ENCODE peak calls at places on chromosomes 5 and 9, in ten cellular contexts. K is stomach, L is uterus, R is left ventricle myocardium inferior, J is cardiac fibroblast, M is fibroblast of lung, F is omental fat pad, S is heart right ventricle, W is A549, T is WERI-Rb-1. Q is an unnamed sample.

GRCh38 chr5:74865293-74865798 is 841 bp downstream of the FAM169A start:
- DNase-seq in K (no peak), L (no peak), R (no peak), J (no peak), M (no peak), F (no peak), S (no peak), W (no peak), T (no peak), Q (peak)

GRCh38 chr5:73312146-73312871 is 136.3 kb downstream of the FOXD1 start:
- DNase-seq in K (no peak), L (no peak), R (no peak), J (peak), M (peak), F (no peak), S (no peak), W (no peak), T (peak), Q (no peak)

GRCh38 chr5:125065114-125065513 is 318.7 kb upstream of the ZNF608 start:
- DNase-seq in K (no peak), L (no peak), R (no peak), J (no peak), M (no peak), F (no peak), S (no peak), W (no peak), T (no peak), Q (no peak)

GRCh38 chr9:87587356-87587745 is 89.7 kb downstream of the DAPK1 start:
- DNase-seq in K (no peak), L (no peak), R (no peak), J (no peak), M (no peak), F (no peak), S (no peak), W (no peak), T (no peak), Q (no peak)

GRCh38 chr5:147348046-147348445 is 113.2 kb downstream of the STK32A start:
- DNase-seq in K (no peak), L (no peak), R (no peak), J (peak), M (peak), F (no peak), S (no peak), W (no peak), T (no peak), Q (peak)

GRCh38 chr5:173318881-173319609 is 9.2 kb downstream of the STC2 start:
- DNase-seq in K (no peak), L (no peak), R (no peak), J (no peak), M (no peak), F (no peak), S (no peak), W (no peak), T (no peak), Q (no peak)

GRCh38 chr5:80761176-80761575 is 106.4 kb upstream of the DHFR start:
- DNase-seq in K (no peak), L (no peak), R (no peak), J (no peak), M (no peak), F (no peak), S (no peak), W (no peak), T (no peak), Q (no peak)

GRCh38 chr9:34620061-34620994 is at the start of gene DCTN3:
- DNase-seq in K (peak), L (peak), R (peak), J (peak), M (peak), F (peak), S (peak), W (peak), T (peak), Q (peak)

GRCh38 chr5:91379602-91380490 is 3.3 kb downstream of the ARRDC3 start:
- DNase-seq in K (peak), L (peak), R (peak), J (peak), M (peak), F (peak), S (peak), W (peak), T (peak), Q (peak)

DNA sequence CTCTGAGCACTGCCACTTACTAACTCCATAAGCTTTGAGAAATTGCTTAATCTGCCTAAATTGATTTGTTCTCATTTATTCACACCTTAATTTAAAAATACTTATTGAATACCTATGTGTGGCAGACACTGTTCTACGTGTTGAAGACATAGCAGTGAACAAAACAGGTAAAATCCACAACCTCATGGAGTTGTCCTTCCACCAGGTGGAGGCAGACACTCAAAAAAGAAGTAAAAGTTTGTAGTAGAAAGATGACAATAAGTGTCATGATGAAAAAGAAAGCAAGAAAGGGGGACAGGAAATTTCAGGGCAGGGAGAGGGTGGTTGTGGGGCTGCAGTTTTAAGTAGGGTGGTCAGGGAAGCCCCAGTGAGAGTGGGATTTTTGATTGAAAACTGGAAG is 94.9 kb downstream of the SREK1 start:
- DNase-seq in K (no peak), L (no peak), R (no peak), J (peak), M (no peak), F (no peak), S (no peak), W (peak), T (no peak), Q (peak)
- TF ChIP-seq CTCF in K (no peak), L (no peak), R (peak), J (peak), M (no peak), F (no peak), S (peak), W (peak), T (peak), Q (peak)

DNA sequence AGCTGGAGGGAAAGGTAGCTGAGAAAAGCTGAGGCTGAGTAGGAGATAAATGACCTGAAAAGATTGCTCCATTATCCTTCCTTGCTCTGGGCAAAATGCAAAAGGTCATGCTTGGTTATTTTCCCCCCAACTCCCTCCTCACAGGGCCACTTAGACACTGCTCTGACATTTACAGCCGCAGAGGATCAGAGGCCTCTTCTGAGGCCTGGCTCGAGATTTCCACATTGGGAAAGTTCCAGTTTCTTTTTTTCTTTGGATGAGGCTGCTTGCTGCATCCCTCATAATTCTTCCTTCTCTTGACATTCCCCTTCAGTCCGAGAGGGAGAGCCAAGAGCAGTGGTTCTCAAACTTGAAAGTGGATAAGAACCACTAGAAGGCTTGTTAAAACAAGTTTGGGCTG is 60.1 kb upstream of the HSPA9 start:
- DNase-seq in K (no peak), L (peak), R (no peak), J (no peak), M (peak), F (no peak), S (no peak), W (no peak), T (no peak), Q (no peak)
- TF ChIP-seq CTCF in K (no peak), L (no peak), R (no peak), J (no peak), M (no peak), F (no peak), S (no peak), W (no peak), T (no peak), Q (no peak)

DNA sequence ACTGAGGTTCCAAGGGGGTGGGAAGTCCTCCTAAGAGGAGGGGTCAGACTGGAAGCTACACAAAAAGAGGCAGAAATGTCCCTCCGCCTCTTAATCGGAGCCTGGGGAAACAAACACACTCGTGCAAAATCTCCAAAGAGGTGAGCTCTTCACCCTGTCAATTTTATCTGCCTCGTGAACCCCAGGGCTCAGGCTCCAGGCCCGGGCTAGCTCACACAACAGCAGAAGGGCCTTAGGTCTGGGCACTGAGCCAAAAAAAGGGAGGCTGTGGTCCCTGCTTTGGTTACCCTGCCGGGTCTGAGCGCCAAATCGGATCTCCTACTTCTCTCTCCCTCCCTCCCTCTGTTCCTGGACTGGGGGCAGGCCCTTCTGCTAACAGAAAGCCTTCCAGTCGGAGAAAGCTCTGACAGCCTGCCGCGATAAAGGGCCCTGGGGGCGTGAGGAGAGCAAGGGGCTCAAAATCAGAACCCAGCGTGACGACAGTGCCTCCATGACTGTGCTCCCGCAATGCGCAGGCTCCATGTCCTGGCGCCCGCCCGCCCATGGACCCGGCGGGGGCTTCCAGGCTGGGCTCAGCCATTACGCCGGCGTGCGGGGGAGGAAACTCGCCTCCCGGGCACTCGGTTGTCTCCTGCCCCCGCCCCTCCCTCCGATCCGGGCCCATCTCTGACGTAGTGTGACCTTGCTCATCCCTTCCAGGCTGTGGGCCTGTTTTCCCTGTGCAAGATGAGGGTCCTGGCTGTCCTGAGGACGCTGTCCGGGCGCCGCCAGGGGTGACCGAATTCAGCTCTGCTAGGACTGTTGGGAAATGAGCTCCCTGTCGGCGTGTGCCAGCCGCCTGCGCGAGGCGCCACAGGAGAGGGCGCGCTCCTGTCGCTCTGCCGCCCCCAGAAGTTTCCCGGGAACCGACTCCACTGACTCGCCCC is 865 bp upstream of the SLC22A4 start:
- DNase-seq in K (peak), L (peak), R (peak), J (peak), M (peak), F (peak), S (peak), W (peak), T (peak), Q (peak)
- TF ChIP-seq CTCF in K (no peak), L (peak), R (no peak), J (peak), M (no peak), F (no peak), S (peak), W (peak), T (peak), Q (peak)

GRCh38 chr9:128526729-128527128 is 22.2 kb downstream of the GLE1 start:
- DNase-seq in K (no peak), L (no peak), R (no peak), J (no peak), M (no peak), F (no peak), S (no peak), W (no peak), T (no peak), Q (no peak)
- TF ChIP-seq CTCF in K (no peak), L (no peak), R (no peak), J (no peak), M (no peak), F (no peak), S (no peak), W (no peak), T (no peak), Q (no peak)

GRCh38 chr9:71361357-71361756 is 239.9 kb upstream of the TRPM3 start:
- DNase-seq in K (no peak), L (no peak), R (no peak), J (no peak), M (no peak), F (no peak), S (no peak), W (no peak), T (no peak), Q (no peak)

GRCh38 chr9:71353723-71354122 is 232.3 kb upstream of the TRPM3 start:
- DNase-seq in K (no peak), L (no peak), R (no peak), J (peak), M (no peak), F (no peak), S (no peak), W (no peak), T (no peak), Q (no peak)

GRCh38 chr9:71357346-71357745 is 235.9 kb upstream of the TRPM3 start:
- DNase-seq in K (no peak), L (no peak), R (no peak), J (no peak), M (no peak), F (no peak), S (no peak), W (no peak), T (no peak), Q (no peak)

GRCh38 chr9:71352837-71353236 is 231.4 kb upstream of the TRPM3 start:
- DNase-seq in K (no peak), L (no peak), R (no peak), J (no peak), M (no peak), F (no peak), S (peak), W (no peak), T (no peak), Q (no peak)

DNA sequence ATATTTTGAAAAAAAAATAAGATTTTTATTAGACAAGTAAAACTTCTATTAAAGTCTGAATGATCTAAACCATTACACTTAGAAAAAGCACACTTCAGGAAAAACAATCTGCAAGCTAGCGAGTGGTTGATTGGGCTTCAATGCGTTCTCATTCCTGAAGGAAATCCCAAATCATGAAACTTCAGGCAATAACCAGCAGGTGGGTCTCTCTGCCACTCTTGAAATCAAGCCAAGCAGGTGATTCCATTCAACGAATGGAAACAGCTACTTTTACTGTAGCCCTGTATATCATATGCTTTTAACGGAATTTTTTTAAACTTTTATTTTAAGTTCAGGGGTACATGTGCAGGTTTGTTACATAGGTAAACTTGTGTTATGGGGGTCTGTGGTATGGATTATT is 234.5 kb upstream of the TRPM3 start:
- DNase-seq in K (no peak), L (no peak), R (no peak), J (no peak), M (no peak), F (no peak), S (no peak), W (no peak), T (peak), Q (no peak)
- TF ChIP-seq CTCF in K (no peak), L (no peak), R (no peak), J (no peak), M (no peak), F (no peak), S (no peak), W (no peak), T (peak), Q (no peak)

DNA sequence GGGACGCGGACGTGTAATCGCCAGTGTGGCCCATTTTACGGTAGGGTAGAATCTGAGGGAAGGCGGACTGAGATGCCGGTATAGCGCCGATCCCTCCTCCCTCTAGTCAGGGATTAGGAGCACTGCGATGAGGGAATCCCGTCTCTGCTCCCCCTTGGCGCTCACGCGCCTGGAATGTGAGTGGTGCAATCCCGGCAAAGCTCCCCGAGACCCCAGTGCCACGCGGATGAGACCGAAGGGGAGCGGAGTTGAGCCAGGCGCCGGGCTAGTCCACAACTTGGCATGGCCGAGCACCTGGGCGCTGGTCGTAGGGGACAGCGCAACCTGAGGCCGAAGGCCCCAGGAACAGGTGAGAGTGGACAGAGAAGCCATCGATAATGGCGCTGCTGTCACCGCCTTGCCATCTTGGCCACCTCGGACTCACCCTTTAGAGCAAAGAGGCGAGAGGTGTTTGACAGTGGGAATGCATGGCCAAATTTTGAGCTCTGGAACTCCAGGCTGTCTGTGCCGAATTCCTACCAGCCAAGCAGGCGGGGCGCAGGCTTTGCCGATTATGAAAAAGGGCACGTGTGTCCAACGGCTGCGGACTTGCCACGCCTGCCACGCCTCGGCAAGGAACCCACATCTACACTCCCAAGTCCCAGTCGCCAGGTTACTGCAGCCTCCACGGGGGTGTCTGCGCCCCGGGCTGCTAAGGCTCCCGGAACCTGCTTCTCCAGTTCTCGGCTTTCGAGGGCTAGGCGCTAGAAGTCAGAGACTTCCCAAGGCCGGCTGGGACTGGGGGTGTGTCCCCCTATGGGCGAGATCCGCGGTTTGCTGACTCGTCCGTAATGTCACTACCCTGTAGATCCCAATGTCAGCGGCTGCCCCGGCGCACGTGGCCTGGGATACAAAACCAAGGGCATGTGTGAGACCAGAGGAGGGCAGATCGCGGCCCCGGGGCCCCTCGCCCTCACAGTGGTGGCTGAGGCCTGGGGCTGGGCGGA is 2.6 kb downstream of the NPR3 start:
- DNase-seq in K (no peak), L (no peak), R (peak), J (peak), M (peak), F (no peak), S (no peak), W (no peak), T (no peak), Q (no peak)
- TF ChIP-seq CTCF in K (no peak), L (no peak), R (peak), J (peak), M (no peak), F (no peak), S (peak), W (no peak), T (no peak), Q (no peak)

GRCh38 chr9:107299437-107299836 is 16.4 kb downstream of the RAD23B start:
- DNase-seq in K (no peak), L (no peak), R (no peak), J (peak), M (no peak), F (no peak), S (no peak), W (no peak), T (no peak), Q (no peak)
- TF ChIP-seq CTCF in K (no peak), L (no peak), R (no peak), J (peak), M (no peak), F (no peak), S (no peak), W (no peak), T (no peak), Q (peak)

DNA sequence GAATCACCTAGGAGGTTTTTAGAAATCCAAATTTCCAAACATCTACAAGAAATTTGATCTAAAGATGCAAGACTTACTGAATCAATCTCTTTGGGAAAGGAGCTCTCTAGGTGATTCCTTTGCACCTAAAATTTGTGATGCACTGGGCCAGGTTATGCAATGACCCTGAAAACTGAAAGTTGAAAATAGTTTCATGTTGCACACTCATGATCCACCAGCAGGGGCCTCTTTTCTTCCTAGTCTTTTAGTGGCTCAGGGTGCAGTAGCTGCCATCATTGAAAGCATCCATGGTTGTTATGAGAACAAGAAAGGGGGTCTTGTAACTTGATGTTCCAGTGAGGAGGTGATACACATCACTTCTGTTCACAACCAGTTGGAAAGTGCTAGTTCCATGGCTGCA is 486.8 kb downstream of the PSAT1 start:
- DNase-seq in K (no peak), L (no peak), R (no peak), J (no peak), M (no peak), F (no peak), S (no peak), W (no peak), T (no peak), Q (peak)
- TF ChIP-seq CTCF in K (no peak), L (no peak), R (no peak), J (peak), M (peak), F (no peak), S (no peak), W (no peak), T (peak), Q (peak)

GRCh38 chr5:136802382-136802781 is 437.0 kb upstream of the TRPC7 start:
- DNase-seq in K (no peak), L (no peak), R (no peak), J (peak), M (no peak), F (no peak), S (no peak), W (peak), T (no peak), Q (peak)
- TF ChIP-seq CTCF in K (no peak), L (peak), R (peak), J (no peak), M (peak), F (no peak), S (peak), W (peak), T (peak), Q (peak)

DNA sequence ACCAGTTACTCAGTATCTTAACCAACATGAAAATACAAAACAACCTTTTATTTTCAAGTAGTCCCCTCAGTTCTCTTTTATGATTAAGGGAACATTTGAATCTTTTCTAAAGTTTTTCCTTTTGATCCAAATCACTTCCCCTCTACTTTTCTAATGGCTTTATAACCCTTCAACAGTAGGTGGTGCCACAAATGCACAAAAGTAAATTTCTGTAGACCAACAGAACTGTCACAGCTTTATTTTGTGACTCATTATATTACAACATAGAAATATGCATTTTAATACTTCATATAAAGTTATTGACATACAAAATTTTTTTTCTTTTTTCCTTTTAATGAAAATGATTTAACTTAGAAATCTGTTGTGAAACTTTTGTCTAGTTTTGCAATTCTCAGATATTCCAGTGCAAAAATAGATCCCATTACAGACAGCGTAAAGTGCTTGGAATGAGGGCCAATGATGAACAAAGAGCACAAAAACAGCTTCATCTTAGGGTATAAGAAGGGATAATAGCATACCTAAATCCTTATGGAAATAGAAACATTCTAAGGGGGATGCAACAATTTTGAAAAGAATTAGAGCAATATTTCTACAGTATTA is 17.0 kb downstream of the NIPSNAP3B start:
- DNase-seq in K (no peak), L (no peak), R (no peak), J (peak), M (peak), F (no peak), S (no peak), W (peak), T (no peak), Q (peak)
- TF ChIP-seq CTCF in K (no peak), L (peak), R (peak), J (peak), M (peak), F (no peak), S (peak), W (peak), T (peak), Q (peak)

Q was measured in MCF 10A.